ENCODE peak calls at places on chromosomes 12 and 14, in six cellular contexts. I is GM12878, K is H1, M is HepG2, Y is K562, V is SK-N-SH. W is an unnamed sample.

GRCh38 chr14:96514694-96515093 is 12.5 kb downstream of the PAPOLA start:
- DNase-seq in I (no peak), K (no peak), M (no peak), Y (no peak), V (no peak), W (no peak)

GRCh38 chr12:90234455-90234854 is 525.8 kb upstream of the ATP2B1 start:
- DNase-seq in I (no peak), K (no peak), M (no peak), Y (no peak), V (no peak), W (no peak)

GRCh38 chr12:83537428-83538053 is 850.8 kb downstream of the TMTC2 start:
- DNase-seq in I (no peak), K (no peak), M (no peak), Y (no peak), V (no peak), W (no peak)

GRCh38 chr12:108495054-108495453 is 20.0 kb upstream of the FICD start:
- DNase-seq in I (no peak), K (peak; percentile 80), M (peak; percentile 18), Y (peak; percentile 76), V (peak; percentile 59), W (no peak)

GRCh38 chr12:112924986-112925385 is 13.3 kb upstream of the OAS3 start:
- DNase-seq in I (peak; percentile 36), K (no peak), M (peak; percentile 56), Y (no peak), V (no peak), W (no peak)

GRCh38 chr12:63809566-63809965 is 29.9 kb downstream of the RXYLT1 start:
- DNase-seq in I (no peak), K (no peak), M (no peak), Y (no peak), V (no peak), W (no peak)

GRCh38 chr14:80522936-80523335 is 311.6 kb upstream of the DIO2 start:
- DNase-seq in I (no peak), K (no peak), M (no peak), Y (no peak), V (no peak), W (no peak)

GRCh38 chr12:124321040-124321481 is 26.2 kb downstream of the RFLNA start:
- DNase-seq in I (peak; percentile 24), K (peak; percentile 99), M (peak; percentile 24), Y (peak; percentile 75), V (peak; percentile 77), W (peak; percentile 15)

GRCh38 chr12:129873458-129873857 is 30.4 kb downstream of the TMEM132D start:
- DNase-seq in I (no peak), K (no peak), M (no peak), Y (no peak), V (no peak), W (no peak)

GRCh38 chr12:129868566-129868965 is 35.3 kb downstream of the TMEM132D start:
- DNase-seq in I (no peak), K (no peak), M (no peak), Y (no peak), V (no peak), W (no peak)

GRCh38 chr12:129870146-129870545 is 33.7 kb downstream of the TMEM132D start:
- DNase-seq in I (no peak), K (no peak), M (no peak), Y (no peak), V (no peak), W (no peak)

GRCh38 chr12:129870796-129871195 is 33.0 kb downstream of the TMEM132D start:
- DNase-seq in I (no peak), K (no peak), M (no peak), Y (no peak), V (no peak), W (no peak)

GRCh38 chr12:129871991-129872969 is 31.5 kb downstream of the TMEM132D start:
- DNase-seq in I (no peak), K (peak; percentile 75), M (no peak), Y (no peak), V (no peak), W (no peak)
- TF ChIP-seq GABPA in I (no peak), K (no peak), M (no peak), Y (no peak), V (no peak), W (no peak)

GRCh38 chr12:12929696-12930095 is 22.3 kb downstream of the GPRC5D start:
- DNase-seq in I (no peak), K (no peak), M (no peak), Y (no peak), V (no peak), W (no peak)

GRCh38 chr12:12930633-12931032 is 21.3 kb downstream of the GPRC5D start:
- DNase-seq in I (no peak), K (no peak), M (no peak), Y (no peak), V (no peak), W (peak; percentile 18)

GRCh38 chr12:12926571-12927071 is 25.3 kb downstream of the GPRC5D start:
- DNase-seq in I (no peak), K (no peak), M (no peak), Y (no peak), V (no peak), W (no peak)

GRCh38 chr12:12925383-12925782 is 26.6 kb downstream of the GPRC5D start:
- DNase-seq in I (no peak), K (no peak), M (no peak), Y (no peak), V (no peak), W (no peak)

DNA sequence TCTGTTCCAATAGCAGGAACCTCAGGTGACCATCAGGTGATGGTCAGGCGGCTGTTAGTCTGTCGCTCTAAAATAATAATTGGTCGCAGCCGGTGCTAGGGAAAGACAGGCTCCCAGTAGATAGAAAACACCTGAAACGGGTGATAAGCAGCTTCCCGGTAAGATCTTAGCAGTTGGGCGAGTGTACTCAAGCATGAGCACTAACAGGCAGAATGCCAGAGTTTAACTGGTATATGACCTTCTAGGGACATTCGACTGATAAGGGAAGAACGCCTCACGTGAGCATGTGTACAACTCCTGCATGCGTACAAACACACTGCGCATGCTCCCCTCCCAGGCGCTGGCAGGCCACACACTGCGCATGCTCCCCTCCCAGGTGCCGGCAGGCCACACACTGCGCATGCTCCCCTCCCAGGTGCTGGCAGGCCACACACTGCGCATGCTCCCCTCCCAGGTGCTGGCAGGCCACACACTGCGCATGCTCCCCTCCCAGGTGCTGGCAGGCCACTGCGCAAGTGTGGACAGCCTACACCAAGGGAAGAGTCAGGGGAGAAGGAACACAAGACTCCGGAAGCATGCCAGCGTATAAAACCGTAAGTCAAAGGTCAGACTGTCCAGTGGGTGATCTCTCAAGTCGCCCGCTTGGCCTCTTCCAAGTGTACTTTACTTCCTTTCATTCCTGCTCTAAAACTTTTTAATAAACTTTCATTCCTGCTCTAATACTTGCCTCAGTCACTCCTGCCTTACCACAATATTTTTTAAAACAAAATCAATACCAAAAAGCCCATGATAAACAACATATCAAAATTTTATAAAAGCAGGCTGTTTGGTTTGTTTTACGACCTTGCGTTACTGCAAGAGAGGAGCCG is 24.5 kb downstream of the GPRC5D start:
- DNase-seq in I (peak; percentile 28), K (peak; percentile 68), M (peak; percentile 95), Y (peak; percentile 79), V (peak; percentile 66), W (no peak)
- H3K27ac ChIP-seq in I (no peak overlapping the region), K (no peak overlapping the region), M (peak overlapping the region; percentile 76), Y (peak overlapping the region; percentile 80), V (no peak overlapping the region), W (no peak overlapping the region)

DNA sequence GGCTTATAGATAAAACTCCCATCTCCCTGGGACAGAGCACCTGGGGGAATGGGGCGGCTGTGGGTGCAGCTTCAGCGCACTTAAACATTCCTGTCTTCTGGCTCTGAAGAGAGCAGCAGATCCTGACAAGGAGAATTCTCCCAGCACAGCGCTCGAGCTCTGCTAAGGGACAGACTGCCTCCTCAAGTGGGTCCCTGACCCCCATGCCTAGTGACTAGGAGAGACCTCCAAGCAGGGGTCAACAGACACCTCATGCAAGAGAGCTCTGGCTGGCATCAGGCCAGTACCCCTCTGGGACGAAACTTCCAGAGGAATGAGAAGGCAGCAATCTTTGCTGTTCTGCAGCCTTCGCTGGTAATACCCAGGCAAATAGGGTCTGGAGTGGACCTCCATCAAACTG is 28.1 kb upstream of the CD163L1 start:
- DNase-seq in I (no peak), K (no peak), M (no peak), Y (no peak), V (no peak), W (no peak)
- TF ChIP-seq CTCF in I (no peak), K (no peak), M (no peak), Y (no peak), V (no peak), W (no peak)

DNA sequence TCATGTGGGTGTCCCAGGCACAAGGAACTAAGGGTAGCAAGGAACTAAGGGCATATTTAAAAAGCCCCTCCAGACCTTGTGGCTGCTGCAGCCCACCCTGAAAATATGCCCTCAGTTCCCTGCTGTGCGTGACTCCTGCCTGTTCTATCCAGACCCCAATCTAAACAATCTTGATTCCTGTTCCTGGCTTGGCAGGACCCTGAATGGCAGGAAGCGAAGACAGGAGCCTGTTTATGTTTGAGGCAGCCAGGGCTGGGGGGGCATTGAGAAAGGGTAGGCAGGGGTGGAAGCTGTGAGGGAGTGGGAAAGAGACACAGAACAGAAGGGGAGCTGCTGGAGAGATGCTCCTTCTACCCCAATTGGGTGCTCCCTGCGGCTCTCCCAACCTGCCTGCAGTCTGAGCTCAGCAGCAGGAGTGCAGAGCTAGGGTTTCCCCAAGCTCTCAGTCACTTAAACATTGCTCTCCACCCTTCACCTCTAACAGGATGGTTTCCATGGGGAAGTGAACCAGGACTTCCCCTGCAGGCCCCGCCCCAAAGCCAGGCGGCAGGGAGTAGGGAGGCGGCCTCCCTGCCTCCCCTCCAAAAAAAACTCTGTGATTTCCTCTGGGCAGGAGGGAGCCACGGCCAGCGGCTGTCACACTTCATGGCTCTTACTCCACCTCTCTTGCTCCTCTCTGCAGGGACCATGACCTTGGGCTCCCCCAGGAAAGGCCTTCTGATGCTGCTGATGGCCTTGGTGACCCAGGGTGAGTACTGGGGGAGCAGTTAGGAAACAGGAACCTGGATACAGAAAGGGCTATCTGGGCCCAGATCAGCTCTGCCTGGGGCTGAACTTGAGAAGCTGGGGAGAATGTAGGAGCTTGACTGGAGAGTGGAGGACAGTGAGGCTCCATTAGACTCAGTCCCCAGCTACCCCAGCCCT is 4.7 kb downstream of the ACVRL1 start:
- DNase-seq in I (no peak), K (no peak), M (no peak), Y (peak; percentile 56), V (peak; percentile 77), W (peak; percentile 20)
- TF ChIP-seq GABPA in I (no peak), K (no peak), M (no peak), Y (peak; percentile 46), V (no peak), W (no peak)

DNA sequence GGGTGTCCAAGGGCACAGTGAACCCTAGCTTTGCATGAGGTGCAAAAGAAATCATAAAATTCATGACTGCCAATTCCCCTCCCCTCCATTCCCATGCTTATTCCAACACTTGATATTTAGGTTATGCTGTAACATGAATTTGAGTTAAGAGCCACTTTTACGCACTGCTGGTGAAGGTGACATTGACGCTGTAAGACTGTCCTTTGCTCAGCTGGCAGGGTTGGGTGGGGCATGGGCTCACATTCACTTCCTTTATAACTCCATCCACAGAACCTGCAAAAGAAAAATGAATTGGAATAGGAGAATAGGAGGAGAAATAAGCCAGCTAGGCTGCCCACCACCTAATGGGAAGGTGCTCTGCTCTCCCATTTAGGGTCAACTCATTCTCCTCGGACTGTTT is 6.9 kb downstream of the NPC2 start:
- DNase-seq in I (no peak), K (no peak), M (no peak), Y (no peak), V (no peak), W (no peak)
- H3K27ac ChIP-seq in I (no peak overlapping the region), K (no peak overlapping the region), M (no peak overlapping the region), Y (no peak overlapping the region), V (no peak overlapping the region), W (no peak overlapping the region)